ENCODE peak calls at places on chromosomes 7 and 10, in nine cellular contexts. One of them, this sample, is unnamed.

GRCh38 chr7:140901946-140902304 is 22.8 kb downstream of the BRAF start:
- DNase-seq in A549: no peak
- DNase-seq in ovary: no peak
- DNase-seq in left lung: no peak
- DNase-seq in suprapubic skin: no peak
- DNase-seq in fibroblast of lung: no peak
- DNase-seq in cardiac muscle cell: no peak
- DNase-seq in mesendoderm: no peak
- DNase-seq in upper lobe of right lung: no peak
- DNase-seq in this sample: no peak

GRCh38 chr10:14507156-14507555 is 176.4 kb upstream of the FRMD4A start:
- DNase-seq in A549: no peak
- DNase-seq in ovary: no peak
- DNase-seq in left lung: no peak
- DNase-seq in suprapubic skin: no peak
- DNase-seq in fibroblast of lung: no peak
- DNase-seq in cardiac muscle cell: no peak
- DNase-seq in mesendoderm: peak; percentile 14
- DNase-seq in upper lobe of right lung: no peak
- DNase-seq in this sample: no peak

GRCh38 chr10:124000792-124001201 is 92.6 kb downstream of the CHST15 start:
- DNase-seq in A549: no peak
- DNase-seq in ovary: peak; percentile 14
- DNase-seq in left lung: peak; percentile 35
- DNase-seq in suprapubic skin: no peak
- DNase-seq in fibroblast of lung: no peak
- DNase-seq in cardiac muscle cell: no peak
- DNase-seq in mesendoderm: no peak
- DNase-seq in upper lobe of right lung: peak; percentile 54
- DNase-seq in this sample: no peak

GRCh38 chr10:3095373-3096139 is 28.2 kb downstream of the PFKP start:
- DNase-seq in A549: peak; percentile 92
- DNase-seq in ovary: no peak
- DNase-seq in left lung: no peak
- DNase-seq in suprapubic skin: no peak
- DNase-seq in fibroblast of lung: peak; percentile 100
- DNase-seq in cardiac muscle cell: no peak
- DNase-seq in mesendoderm: peak; percentile 83
- DNase-seq in upper lobe of right lung: no peak
- DNase-seq in this sample: no peak

GRCh38 chr7:122092964-122093797 is 50.9 kb downstream of the AASS start:
- DNase-seq in A549: peak; percentile 4
- DNase-seq in ovary: peak; percentile 37
- DNase-seq in left lung: peak; percentile 49
- DNase-seq in suprapubic skin: no peak
- DNase-seq in fibroblast of lung: peak; percentile 72
- DNase-seq in cardiac muscle cell: peak; percentile 62
- DNase-seq in mesendoderm: peak; percentile 84
- DNase-seq in upper lobe of right lung: no peak
- DNase-seq in this sample: peak; percentile 71

GRCh38 chr7:83876593-83876992 is 227.7 kb upstream of the SEMA3E start:
- DNase-seq in A549: no peak
- DNase-seq in ovary: no peak
- DNase-seq in left lung: no peak
- DNase-seq in suprapubic skin: no peak
- DNase-seq in fibroblast of lung: peak; percentile 48
- DNase-seq in cardiac muscle cell: no peak
- DNase-seq in mesendoderm: peak; percentile 19
- DNase-seq in upper lobe of right lung: no peak
- DNase-seq in this sample: no peak

GRCh38 chr7:81430150-81430549 is 339.7 kb downstream of the HGF start:
- DNase-seq in A549: no peak
- DNase-seq in ovary: no peak
- DNase-seq in left lung: no peak
- DNase-seq in suprapubic skin: no peak
- DNase-seq in fibroblast of lung: peak; percentile 22
- DNase-seq in cardiac muscle cell: no peak
- DNase-seq in mesendoderm: peak; percentile 16
- DNase-seq in upper lobe of right lung: no peak
- DNase-seq in this sample: no peak

GRCh38 chr10:84988011-84988410 is 659.6 kb downstream of the CCSER2 start:
- DNase-seq in A549: no peak
- DNase-seq in ovary: no peak
- DNase-seq in left lung: no peak
- DNase-seq in suprapubic skin: no peak
- DNase-seq in fibroblast of lung: no peak
- DNase-seq in cardiac muscle cell: no peak
- DNase-seq in mesendoderm: no peak
- DNase-seq in upper lobe of right lung: no peak
- DNase-seq in this sample: no peak

GRCh38 chr10:112904000-112904399 is 46.0 kb upstream of the TCF7L2 start:
- DNase-seq in A549: peak; percentile 85
- DNase-seq in ovary: no peak
- DNase-seq in left lung: no peak
- DNase-seq in suprapubic skin: no peak
- DNase-seq in fibroblast of lung: peak; percentile 61
- DNase-seq in cardiac muscle cell: no peak
- DNase-seq in mesendoderm: no peak
- DNase-seq in upper lobe of right lung: no peak
- DNase-seq in this sample: no peak

GRCh38 chr10:12588091-12588850 is 238.9 kb downstream of the CAMK1D start:
- DNase-seq in A549: no peak
- DNase-seq in ovary: no peak
- DNase-seq in left lung: no peak
- DNase-seq in suprapubic skin: no peak
- DNase-seq in fibroblast of lung: peak; percentile 43
- DNase-seq in cardiac muscle cell: no peak
- DNase-seq in mesendoderm: no peak
- DNase-seq in upper lobe of right lung: no peak
- DNase-seq in this sample: no peak

GRCh38 chr10:128059915-128060314 is 66.3 kb downstream of the MKI67 start:
- DNase-seq in A549: no peak
- DNase-seq in ovary: no peak
- DNase-seq in left lung: peak; percentile 11
- DNase-seq in suprapubic skin: no peak
- DNase-seq in fibroblast of lung: no peak
- DNase-seq in cardiac muscle cell: no peak
- DNase-seq in mesendoderm: no peak
- DNase-seq in upper lobe of right lung: no peak
- DNase-seq in this sample: no peak

GRCh38 chr7:37435156-37435555 is 13.5 kb downstream of the ELMO1 start:
- DNase-seq in A549: no peak
- DNase-seq in ovary: no peak
- DNase-seq in left lung: no peak
- DNase-seq in suprapubic skin: no peak
- DNase-seq in fibroblast of lung: no peak
- DNase-seq in cardiac muscle cell: no peak
- DNase-seq in mesendoderm: no peak
- DNase-seq in upper lobe of right lung: no peak
- DNase-seq in this sample: no peak

GRCh38 chr10:53579773-53580172 is 807.2 kb upstream of the MBL2 start:
- DNase-seq in A549: no peak
- DNase-seq in ovary: no peak
- DNase-seq in left lung: no peak
- DNase-seq in suprapubic skin: no peak
- DNase-seq in fibroblast of lung: no peak
- DNase-seq in cardiac muscle cell: no peak
- DNase-seq in mesendoderm: no peak
- DNase-seq in upper lobe of right lung: no peak
- DNase-seq in this sample: no peak

GRCh38 chr7:40749877-40750276 is 615.1 kb downstream of the SUGCT start:
- DNase-seq in A549: no peak
- DNase-seq in ovary: no peak
- DNase-seq in left lung: no peak
- DNase-seq in suprapubic skin: no peak
- DNase-seq in fibroblast of lung: peak; percentile 77
- DNase-seq in cardiac muscle cell: no peak
- DNase-seq in mesendoderm: no peak
- DNase-seq in upper lobe of right lung: no peak
- DNase-seq in this sample: no peak

GRCh38 chr10:111600772-111601171 is 523.9 kb downstream of the ADRA2A start:
- DNase-seq in A549: no peak
- DNase-seq in ovary: no peak
- DNase-seq in left lung: no peak
- DNase-seq in suprapubic skin: no peak
- DNase-seq in fibroblast of lung: no peak
- DNase-seq in cardiac muscle cell: peak; percentile 48
- DNase-seq in mesendoderm: peak; percentile 1
- DNase-seq in upper lobe of right lung: no peak
- DNase-seq in this sample: peak; percentile 46

GRCh38 chr10:52644678-52645434 is 127.7 kb downstream of the MBL2 start:
- DNase-seq in A549: peak; percentile 17
- DNase-seq in ovary: no peak
- DNase-seq in left lung: no peak
- DNase-seq in suprapubic skin: no peak
- DNase-seq in fibroblast of lung: peak; percentile 22
- DNase-seq in cardiac muscle cell: peak; percentile 66
- DNase-seq in mesendoderm: peak; percentile 54
- DNase-seq in upper lobe of right lung: no peak
- DNase-seq in this sample: no peak

GRCh38 chr7:44382459-44383300 is 57.3 kb upstream of the CAMK2B start:
- DNase-seq in A549: no peak
- DNase-seq in ovary: no peak
- DNase-seq in left lung: no peak
- DNase-seq in suprapubic skin: no peak
- DNase-seq in fibroblast of lung: peak; percentile 24
- DNase-seq in cardiac muscle cell: peak; percentile 19
- DNase-seq in mesendoderm: no peak
- DNase-seq in upper lobe of right lung: no peak
- DNase-seq in this sample: peak; percentile 14

DNA sequence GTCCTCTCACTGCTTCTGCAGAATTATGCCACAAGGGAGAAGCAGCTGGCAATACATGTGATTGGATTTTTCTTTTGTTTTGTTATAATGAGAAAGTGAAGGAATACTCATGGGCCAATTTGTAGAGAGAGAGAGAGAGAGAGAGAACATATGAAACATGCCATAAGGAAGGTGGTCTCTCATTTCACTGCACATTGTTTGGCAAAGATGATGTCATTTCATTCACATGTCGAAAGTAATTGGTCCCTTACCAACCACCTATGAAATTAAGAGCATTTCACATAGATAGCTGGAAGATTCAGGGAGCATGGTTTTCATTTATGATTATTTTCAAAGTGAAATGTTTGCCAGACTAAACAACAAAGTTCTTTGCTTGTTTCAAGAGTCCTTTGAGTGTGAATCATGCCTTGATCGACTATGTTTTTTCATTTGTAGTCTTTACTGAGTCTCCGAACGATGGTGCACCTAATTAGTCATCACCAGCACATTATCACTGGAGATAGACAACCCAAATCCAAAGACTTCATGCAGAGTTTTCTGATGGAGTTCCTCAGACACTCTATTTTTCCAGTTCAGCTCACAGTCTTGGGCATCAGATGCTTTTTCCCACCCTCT is 130.1 kb upstream of the ZEB1 start:
- DNase-seq in A549: no peak
- DNase-seq in ovary: no peak
- DNase-seq in left lung: no peak
- DNase-seq in suprapubic skin: no peak
- DNase-seq in fibroblast of lung: peak; percentile 58
- DNase-seq in cardiac muscle cell: no peak
- DNase-seq in mesendoderm: no peak
- DNase-seq in upper lobe of right lung: no peak
- DNase-seq in this sample: no peak
- H3K27ac ChIP-seq in A549: no peak overlapping the region
- H3K27ac ChIP-seq in ovary: no peak overlapping the region
- H3K27ac ChIP-seq in left lung: no peak overlapping the region
- H3K27ac ChIP-seq in suprapubic skin: no peak overlapping the region
- H3K27ac ChIP-seq in fibroblast of lung: no peak overlapping the region
- H3K27ac ChIP-seq in cardiac muscle cell: no peak overlapping the region
- H3K27ac ChIP-seq in mesendoderm: no peak overlapping the region
- H3K27ac ChIP-seq in upper lobe of right lung: no peak overlapping the region
- H3K27ac ChIP-seq in this sample: no peak overlapping the region

DNA sequence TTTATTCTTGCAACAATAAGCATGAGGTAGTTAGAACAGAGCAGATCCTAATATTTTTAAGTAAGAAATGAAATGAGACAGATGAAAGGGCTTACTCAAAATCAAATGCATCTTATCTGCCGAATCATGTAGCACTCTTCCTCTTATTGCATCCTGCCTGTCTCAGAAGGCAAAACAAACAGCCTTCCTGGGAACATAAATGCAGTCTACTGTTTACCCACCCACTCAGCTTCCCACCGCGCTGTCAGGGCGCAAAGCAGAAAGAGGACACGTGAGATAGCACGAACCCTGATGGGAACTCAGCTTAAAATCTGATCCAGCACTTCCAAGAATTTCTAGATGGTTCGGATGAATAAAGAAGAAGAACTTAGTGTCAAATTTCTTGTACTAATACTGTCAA is 114.4 kb upstream of the CDK1 start:
- DNase-seq in A549: no peak
- DNase-seq in ovary: no peak
- DNase-seq in left lung: peak; percentile 36
- DNase-seq in suprapubic skin: no peak
- DNase-seq in fibroblast of lung: no peak
- DNase-seq in cardiac muscle cell: no peak
- DNase-seq in mesendoderm: no peak
- DNase-seq in upper lobe of right lung: no peak
- DNase-seq in this sample: no peak
- H3K27ac ChIP-seq in A549: peak overlapping the region; percentile 10
- H3K27ac ChIP-seq in ovary: no peak overlapping the region
- H3K27ac ChIP-seq in left lung: peak overlapping the region; percentile 57
- H3K27ac ChIP-seq in suprapubic skin: no peak overlapping the region
- H3K27ac ChIP-seq in fibroblast of lung: no peak overlapping the region
- H3K27ac ChIP-seq in cardiac muscle cell: no peak overlapping the region
- H3K27ac ChIP-seq in mesendoderm: no peak overlapping the region
- H3K27ac ChIP-seq in upper lobe of right lung: peak overlapping the region; percentile 53
- H3K27ac ChIP-seq in this sample: no peak overlapping the region

DNA sequence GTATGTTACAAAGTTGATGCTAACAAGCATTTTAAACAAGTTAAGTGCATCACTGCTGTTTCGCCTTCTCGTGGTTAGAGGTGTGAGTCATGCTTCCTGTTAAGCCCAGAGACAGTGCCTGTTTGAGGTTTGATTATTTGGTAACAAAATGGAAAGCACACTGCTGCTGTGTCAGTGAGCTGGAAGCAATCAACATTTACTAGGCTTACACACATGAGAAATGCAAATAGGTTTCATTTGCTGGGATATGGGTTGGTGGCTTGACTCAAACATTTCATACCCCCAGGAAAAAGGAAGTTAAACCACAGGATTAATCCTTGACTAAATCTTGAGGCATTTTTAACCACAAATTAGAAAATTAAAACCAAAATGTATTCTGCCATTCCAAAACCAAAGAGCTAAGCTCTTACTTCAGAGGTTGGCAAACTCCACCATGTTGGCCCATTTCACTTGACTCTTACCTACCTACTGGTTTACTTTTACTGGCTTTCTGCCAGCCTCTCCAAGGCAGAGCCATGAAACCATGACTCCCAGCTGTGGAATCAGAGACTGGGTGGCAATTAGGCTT is 139.2 kb downstream of the ETV1 start:
- DNase-seq in A549: no peak
- DNase-seq in ovary: no peak
- DNase-seq in left lung: peak; percentile 41
- DNase-seq in suprapubic skin: no peak
- DNase-seq in fibroblast of lung: peak; percentile 99
- DNase-seq in cardiac muscle cell: no peak
- DNase-seq in mesendoderm: peak; percentile 84
- DNase-seq in upper lobe of right lung: no peak
- DNase-seq in this sample: no peak
- H3K27ac ChIP-seq in A549: peak overlapping the region; percentile 33
- H3K27ac ChIP-seq in ovary: no peak overlapping the region
- H3K27ac ChIP-seq in left lung: peak overlapping the region; percentile 51
- H3K27ac ChIP-seq in suprapubic skin: no peak overlapping the region
- H3K27ac ChIP-seq in fibroblast of lung: peak overlapping the region; percentile 88
- H3K27ac ChIP-seq in cardiac muscle cell: no peak overlapping the region
- H3K27ac ChIP-seq in mesendoderm: peak overlapping the region; percentile 27
- H3K27ac ChIP-seq in upper lobe of right lung: no peak overlapping the region
- H3K27ac ChIP-seq in this sample: no peak overlapping the region

GRCh38 chr10:118080817-118081216 is 34.1 kb upstream of the RAB11FIP2 start:
- DNase-seq in A549: no peak
- DNase-seq in ovary: no peak
- DNase-seq in left lung: no peak
- DNase-seq in suprapubic skin: no peak
- DNase-seq in fibroblast of lung: no peak
- DNase-seq in cardiac muscle cell: no peak
- DNase-seq in mesendoderm: no peak
- DNase-seq in upper lobe of right lung: no peak
- DNase-seq in this sample: no peak
- H3K27ac ChIP-seq in A549: no peak overlapping the region
- H3K27ac ChIP-seq in ovary: no peak overlapping the region
- H3K27ac ChIP-seq in left lung: no peak overlapping the region
- H3K27ac ChIP-seq in suprapubic skin: no peak overlapping the region
- H3K27ac ChIP-seq in fibroblast of lung: no peak overlapping the region
- H3K27ac ChIP-seq in cardiac muscle cell: no peak overlapping the region
- H3K27ac ChIP-seq in mesendoderm: no peak overlapping the region
- H3K27ac ChIP-seq in upper lobe of right lung: no peak overlapping the region
- H3K27ac ChIP-seq in this sample: no peak overlapping the region

This sample was measured in H9.